ENCODE peak calls at places on chromosomes 3 and 15, in six cellular contexts. One of them, this sample, is unnamed.

GRCh38 chr15:74278269-74278668 is 42.1 kb downstream of the CCDC33 start:
- DNase-seq in left lung: no peak
- DNase-seq in H9: no peak
- DNase-seq in AG10803: no peak
- DNase-seq in GM23338: no peak
- DNase-seq in BJ: no peak
- DNase-seq in this sample: peak

GRCh38 chr15:101633356-101633755 is 18.8 kb downstream of the TM2D3 start:
- DNase-seq in left lung: no peak
- DNase-seq in H9: no peak
- DNase-seq in AG10803: no peak
- DNase-seq in GM23338: no peak
- DNase-seq in BJ: no peak
- DNase-seq in this sample: no peak

GRCh38 chr3:16522820-16523219 is 9.3 kb upstream of the RFTN1 start:
- DNase-seq in left lung: no peak
- DNase-seq in H9: no peak
- DNase-seq in AG10803: no peak
- DNase-seq in GM23338: no peak
- DNase-seq in BJ: no peak
- DNase-seq in this sample: no peak

GRCh38 chr3:52314495-52314894 is 1.6 kb upstream of the DNAH1 start:
- DNase-seq in left lung: no peak
- DNase-seq in H9: no peak
- DNase-seq in AG10803: no peak
- DNase-seq in GM23338: no peak
- DNase-seq in BJ: no peak
- DNase-seq in this sample: no peak

GRCh38 chr15:89361451-89362202 is 27.0 kb upstream of the POLG start:
- DNase-seq in left lung: peak
- DNase-seq in H9: peak
- DNase-seq in AG10803: peak
- DNase-seq in GM23338: peak
- DNase-seq in BJ: no peak
- DNase-seq in this sample: no peak

GRCh38 chr3:149018247-149018646 is 26.9 kb downstream of the GYG1 start:
- DNase-seq in left lung: no peak
- DNase-seq in H9: no peak
- DNase-seq in AG10803: peak
- DNase-seq in GM23338: no peak
- DNase-seq in BJ: no peak
- DNase-seq in this sample: no peak

GRCh38 chr3:195583831-195584542 is at the start of gene APOD:
- DNase-seq in left lung: peak
- DNase-seq in H9: no peak
- DNase-seq in AG10803: peak
- DNase-seq in GM23338: no peak
- DNase-seq in BJ: no peak
- DNase-seq in this sample: no peak

GRCh38 chr3:53254190-53254809 is 1.5 kb downstream of the TKT start:
- DNase-seq in left lung: no peak
- DNase-seq in H9: no peak
- DNase-seq in AG10803: no peak
- DNase-seq in GM23338: no peak
- DNase-seq in BJ: no peak
- DNase-seq in this sample: no peak

GRCh38 chr3:187969581-187969950 is 184.4 kb upstream of the LPP start:
- DNase-seq in left lung: no peak
- DNase-seq in H9: no peak
- DNase-seq in AG10803: no peak
- DNase-seq in GM23338: no peak
- DNase-seq in BJ: no peak
- DNase-seq in this sample: no peak

GRCh38 chr15:85414037-85414436 is 33.6 kb downstream of the AKAP13 start:
- DNase-seq in left lung: no peak
- DNase-seq in H9: no peak
- DNase-seq in AG10803: no peak
- DNase-seq in GM23338: no peak
- DNase-seq in BJ: no peak
- DNase-seq in this sample: no peak

GRCh38 chr3:29318251-29318650 is 37.4 kb downstream of the RBMS3 start:
- DNase-seq in left lung: no peak
- DNase-seq in H9: no peak
- DNase-seq in AG10803: no peak
- DNase-seq in GM23338: no peak
- DNase-seq in BJ: no peak
- DNase-seq in this sample: no peak

GRCh38 chr3:142275856-142276255 is 50.5 kb upstream of the GK5 start:
- DNase-seq in left lung: no peak
- DNase-seq in H9: no peak
- DNase-seq in AG10803: peak
- DNase-seq in GM23338: no peak
- DNase-seq in BJ: peak
- DNase-seq in this sample: no peak

GRCh38 chr15:26615188-26615926 is 157.5 kb downstream of the GABRB3 start:
- DNase-seq in left lung: no peak
- DNase-seq in H9: no peak
- DNase-seq in AG10803: no peak
- DNase-seq in GM23338: peak
- DNase-seq in BJ: no peak
- DNase-seq in this sample: no peak

GRCh38 chr3:134650431-134651346 is at the start of gene KY:
- DNase-seq in left lung: peak
- DNase-seq in H9: peak
- DNase-seq in AG10803: peak
- DNase-seq in GM23338: peak
- DNase-seq in BJ: no peak
- DNase-seq in this sample: peak

GRCh38 chr3:195255176-195255500 is 15.8 kb downstream of the XXYLT1 start:
- DNase-seq in left lung: no peak
- DNase-seq in H9: no peak
- DNase-seq in AG10803: no peak
- DNase-seq in GM23338: no peak
- DNase-seq in BJ: no peak
- DNase-seq in this sample: no peak

GRCh38 chr3:188090626-188091309 is 63.2 kb upstream of the LPP start:
- DNase-seq in left lung: no peak
- DNase-seq in H9: no peak
- DNase-seq in AG10803: no peak
- DNase-seq in GM23338: no peak
- DNase-seq in BJ: no peak
- DNase-seq in this sample: no peak

GRCh38 chr3:57076422-57076951 is 16.0 kb downstream of the SPATA12 start:
- DNase-seq in left lung: no peak
- DNase-seq in H9: no peak
- DNase-seq in AG10803: no peak
- DNase-seq in GM23338: no peak
- DNase-seq in BJ: no peak
- DNase-seq in this sample: no peak

GRCh38 chr3:53180305-53181023 is 19.5 kb downstream of the PRKCD start:
- DNase-seq in left lung: no peak
- DNase-seq in H9: no peak
- DNase-seq in AG10803: no peak
- DNase-seq in GM23338: no peak
- DNase-seq in BJ: no peak
- DNase-seq in this sample: no peak

GRCh38 chr3:25783661-25784512 is 644 bp upstream of the NGLY1 start:
- DNase-seq in left lung: peak
- DNase-seq in H9: peak
- DNase-seq in AG10803: peak
- DNase-seq in GM23338: peak
- DNase-seq in BJ: no peak
- DNase-seq in this sample: peak

GRCh38 chr3:30042274-30042859 is 564.0 kb upstream of the TGFBR2 start:
- DNase-seq in left lung: peak
- DNase-seq in H9: peak
- DNase-seq in AG10803: peak
- DNase-seq in GM23338: peak
- DNase-seq in BJ: peak
- DNase-seq in this sample: peak

GRCh38 chr15:76711351-76711827 is 193.8 kb downstream of the SCAPER start:
- DNase-seq in left lung: no peak
- DNase-seq in H9: no peak
- DNase-seq in AG10803: no peak
- DNase-seq in GM23338: no peak
- DNase-seq in BJ: no peak
- DNase-seq in this sample: no peak

GRCh38 chr15:67149068-67149841 is 83.9 kb downstream of the SMAD3 start:
- DNase-seq in left lung: no peak
- DNase-seq in H9: no peak
- DNase-seq in AG10803: no peak
- DNase-seq in GM23338: peak
- DNase-seq in BJ: no peak
- DNase-seq in this sample: no peak

GRCh38 chr15:65939901-65940617 is 70.8 kb downstream of the RAB11A start:
- DNase-seq in left lung: peak
- DNase-seq in H9: no peak
- DNase-seq in AG10803: peak
- DNase-seq in GM23338: no peak
- DNase-seq in BJ: peak
- DNase-seq in this sample: no peak

GRCh38 chr15:83605595-83605994 is 48.3 kb upstream of the ADAMTSL3 start:
- DNase-seq in left lung: no peak
- DNase-seq in H9: no peak
- DNase-seq in AG10803: no peak
- DNase-seq in GM23338: no peak
- DNase-seq in BJ: no peak
- DNase-seq in this sample: no peak

GRCh38 chr15:81531141-81531592 is 157.2 kb upstream of the TMC3 start:
- DNase-seq in left lung: no peak
- DNase-seq in H9: peak
- DNase-seq in AG10803: no peak
- DNase-seq in GM23338: peak
- DNase-seq in BJ: no peak
- DNase-seq in this sample: no peak

GRCh38 chr3:126351771-126352475 is 5.3 kb downstream of the KLF15 start:
- DNase-seq in left lung: peak
- DNase-seq in H9: no peak
- DNase-seq in AG10803: no peak
- DNase-seq in GM23338: no peak
- DNase-seq in BJ: no peak
- DNase-seq in this sample: peak
- TF ChIP-seq CTCF in left lung: no peak
- TF ChIP-seq CTCF in H9: peak
- TF ChIP-seq CTCF in AG10803: no peak
- TF ChIP-seq CTCF in GM23338: no peak
- TF ChIP-seq CTCF in BJ: no peak
- TF ChIP-seq CTCF in this sample: no peak

DNA sequence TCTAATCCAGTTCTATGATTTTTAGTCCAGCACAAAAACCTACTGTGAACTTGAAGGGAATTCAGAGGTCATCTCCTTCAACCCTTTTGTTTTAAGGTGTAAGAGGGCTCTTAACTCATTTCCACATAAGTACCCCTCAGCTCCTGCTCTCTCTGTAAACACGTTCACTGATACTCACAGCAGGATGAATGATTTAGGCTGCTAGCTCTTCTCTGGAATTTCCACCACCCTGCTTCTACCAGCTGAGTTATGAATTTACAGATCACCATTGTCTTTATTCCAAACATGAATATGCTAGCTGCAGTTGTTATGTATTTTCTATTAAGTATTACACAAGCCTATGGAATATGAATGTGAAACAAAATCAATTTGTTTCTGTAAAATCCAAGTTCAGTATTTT is 101.3 kb upstream of the NANOGP8 start:
- DNase-seq in left lung: no peak
- DNase-seq in H9: no peak
- DNase-seq in AG10803: no peak
- DNase-seq in GM23338: peak
- DNase-seq in BJ: no peak
- DNase-seq in this sample: no peak
- TF ChIP-seq CTCF in left lung: no peak
- TF ChIP-seq CTCF in H9: no peak
- TF ChIP-seq CTCF in AG10803: no peak
- TF ChIP-seq CTCF in GM23338: no peak
- TF ChIP-seq CTCF in BJ: no peak
- TF ChIP-seq CTCF in this sample: no peak

GRCh38 chr3:88057650-88058321 is 1.0 kb downstream of the CGGBP1 start:
- DNase-seq in left lung: no peak
- DNase-seq in H9: no peak
- DNase-seq in AG10803: peak
- DNase-seq in GM23338: no peak
- DNase-seq in BJ: no peak
- DNase-seq in this sample: no peak
- TF ChIP-seq CTCF in left lung: no peak
- TF ChIP-seq CTCF in H9: no peak
- TF ChIP-seq CTCF in AG10803: peak
- TF ChIP-seq CTCF in GM23338: no peak
- TF ChIP-seq CTCF in BJ: peak
- TF ChIP-seq CTCF in this sample: no peak

GRCh38 chr3:81760215-81760614 is 1.2 kb downstream of the GBE1 start:
- DNase-seq in left lung: no peak
- DNase-seq in H9: no peak
- DNase-seq in AG10803: no peak
- DNase-seq in GM23338: no peak
- DNase-seq in BJ: no peak
- DNase-seq in this sample: no peak
- TF ChIP-seq CTCF in left lung: no peak
- TF ChIP-seq CTCF in H9: no peak
- TF ChIP-seq CTCF in AG10803: no peak
- TF ChIP-seq CTCF in GM23338: no peak
- TF ChIP-seq CTCF in BJ: no peak
- TF ChIP-seq CTCF in this sample: no peak

DNA sequence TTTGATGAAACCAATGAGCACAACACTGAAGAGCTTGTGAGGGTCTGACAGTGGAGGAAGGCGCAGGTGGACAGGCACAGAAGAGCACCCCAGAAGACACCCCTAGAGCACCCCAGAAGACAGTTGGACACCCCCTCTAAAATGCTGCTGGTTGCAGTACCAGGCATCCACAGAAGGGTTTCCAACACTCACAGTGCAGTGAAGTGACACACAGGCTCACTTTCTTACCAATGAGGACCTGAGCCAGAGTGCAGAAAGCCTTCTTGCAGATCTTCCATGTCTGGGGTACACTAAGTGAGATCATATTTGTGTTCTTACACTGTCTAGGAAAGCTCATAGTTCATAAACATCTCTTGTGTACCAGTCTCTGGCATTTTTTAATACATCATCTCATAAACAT is 27.6 kb downstream of the CCNL1 start:
- DNase-seq in left lung: no peak
- DNase-seq in H9: no peak
- DNase-seq in AG10803: no peak
- DNase-seq in GM23338: no peak
- DNase-seq in BJ: no peak
- DNase-seq in this sample: no peak
- TF ChIP-seq CTCF in left lung: no peak
- TF ChIP-seq CTCF in H9: no peak
- TF ChIP-seq CTCF in AG10803: peak
- TF ChIP-seq CTCF in GM23338: no peak
- TF ChIP-seq CTCF in BJ: no peak
- TF ChIP-seq CTCF in this sample: no peak

GRCh38 chr3:127254730-127255129 is 33.1 kb downstream of the PRR20G start:
- DNase-seq in left lung: no peak
- DNase-seq in H9: no peak
- DNase-seq in AG10803: no peak
- DNase-seq in GM23338: peak
- DNase-seq in BJ: no peak
- DNase-seq in this sample: no peak
- TF ChIP-seq CTCF in left lung: no peak
- TF ChIP-seq CTCF in H9: peak
- TF ChIP-seq CTCF in AG10803: peak
- TF ChIP-seq CTCF in GM23338: peak
- TF ChIP-seq CTCF in BJ: peak
- TF ChIP-seq CTCF in this sample: no peak

GRCh38 chr3:133280591-133280990 is 119.3 kb upstream of the BFSP2 start:
- DNase-seq in left lung: no peak
- DNase-seq in H9: no peak
- DNase-seq in AG10803: no peak
- DNase-seq in GM23338: no peak
- DNase-seq in BJ: no peak
- DNase-seq in this sample: no peak
- TF ChIP-seq CTCF in left lung: no peak
- TF ChIP-seq CTCF in H9: no peak
- TF ChIP-seq CTCF in AG10803: no peak
- TF ChIP-seq CTCF in GM23338: no peak
- TF ChIP-seq CTCF in BJ: no peak
- TF ChIP-seq CTCF in this sample: no peak

This sample was measured in glutamatergic neuron.